ENCODE peak calls at places on chromosomes 4 and X, in four cellular contexts. E is cardiac muscle cell, D is RWPE1, H is upper lobe of right lung. B is an unnamed sample.
A peak's percentile ranks its signal among the peaks of the same experiment; 100 is the strongest.

GRCh38 chrX:13940646-13941045 is 89.0 kb downstream of the GEMIN8 start:
- DNase-seq in D (no peak), E (no peak), H (no peak), B (no peak)

GRCh38 chrX:72316408-72317079 is 10.8 kb upstream of the CITED1 start:
- DNase-seq in D (no peak), H (no peak), E (no peak), B (no peak)

GRCh38 chr4:185817403-185817818 is 5.4 kb upstream of the SORBS2 start:
- DNase-seq in H (peak; percentile 85), E (no peak), D (no peak), B (no peak)

GRCh38 chr4:29002151-29002550 is 1718.0 kb upstream of the PCDH7 start:
- DNase-seq in H (no peak), D (no peak), E (no peak), B (no peak)

GRCh38 chr4:142582340-142582739 is 263.8 kb downstream of the INPP4B start:
- DNase-seq in E (no peak), H (no peak), D (no peak), B (no peak)

GRCh38 chrX:9492901-9493300 is 28.0 kb downstream of the TBL1X start:
- DNase-seq in D (no peak), E (no peak), H (no peak), B (no peak)

GRCh38 chr4:41644288-41644914 is 104.1 kb downstream of the PHOX2B start:
- DNase-seq in E (peak; percentile 61), D (peak; percentile 35), H (peak; percentile 87), B (no peak)

GRCh38 chr4:168585168-168586091 is 88.6 kb downstream of the PALLD start:
- DNase-seq in H (peak; percentile 76), E (peak; percentile 90), D (peak; percentile 74), B (no peak)

GRCh38 chr4:111596491-111596890 is 548.8 kb upstream of the FAM241A start:
- DNase-seq in E (no peak), H (no peak), D (no peak), B (no peak)

GRCh38 chrX:85611926-85612325 is 232.5 kb upstream of the POF1B start:
- DNase-seq in E (peak; percentile 5), D (no peak), H (no peak), B (no peak)

GRCh38 chrX:18935893-18936292 is 48.0 kb downstream of the PHKA2 start:
- DNase-seq in D (no peak), E (no peak), H (no peak), B (no peak)

GRCh38 chrX:18934708-18935107 is 49.2 kb downstream of the PHKA2 start:
- DNase-seq in E (no peak), D (no peak), H (no peak), B (no peak)

GRCh38 chrX:18929775-18930174 is 54.1 kb downstream of the PHKA2 start:
- DNase-seq in D (no peak), E (no peak), H (no peak), B (no peak)

GRCh38 chrX:18933611-18934010 is 50.3 kb downstream of the PHKA2 start:
- DNase-seq in E (no peak), D (no peak), H (no peak), B (no peak)

DNA sequence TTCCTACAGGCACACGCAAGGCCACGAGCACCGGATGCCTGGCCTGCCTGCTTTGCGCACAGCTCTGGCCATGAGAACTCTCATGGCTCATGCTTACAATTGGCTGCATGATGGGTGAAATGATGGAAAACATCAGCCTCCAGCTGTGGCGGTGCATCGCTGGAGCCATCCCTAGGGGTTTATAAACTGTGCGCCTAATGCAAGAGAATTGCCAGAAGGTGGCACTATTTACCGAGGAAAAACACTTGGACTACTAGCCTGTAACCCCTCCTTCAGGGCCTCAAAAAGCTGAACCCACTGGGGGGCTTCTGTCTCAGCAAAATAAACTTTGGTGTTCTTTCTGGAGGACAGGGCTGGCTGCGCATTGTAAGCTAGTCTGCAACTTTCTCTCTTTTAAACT is 51.9 kb downstream of the PHKA2 start:
- DNase-seq in D (peak; percentile 7), E (peak; percentile 41), H (no peak), B (no peak)
- TF ChIP-seq CTCF in D (no peak), E (peak; percentile 45), H (peak; percentile 31), B (peak; percentile 79)

DNA sequence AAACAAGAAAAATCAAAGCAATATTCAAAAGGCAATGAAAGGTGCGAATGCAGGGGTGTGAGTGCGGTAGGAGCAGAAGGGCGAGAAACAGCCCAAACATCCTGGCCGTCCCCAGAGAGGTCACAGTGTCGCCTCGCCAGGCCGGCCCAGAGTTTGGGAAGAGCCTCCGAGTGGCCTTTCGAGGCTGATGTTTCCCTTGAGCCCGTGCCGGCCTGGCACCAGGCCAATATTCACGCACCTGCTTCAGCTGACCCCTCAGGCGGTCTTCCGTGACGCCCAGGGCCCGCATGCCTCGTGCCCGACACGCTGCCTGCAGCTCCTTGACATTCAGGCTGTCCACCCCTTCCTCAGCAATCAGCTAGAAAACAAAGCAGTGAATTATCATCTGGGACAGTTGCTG is 30.6 kb downstream of the LETM1 start:
- DNase-seq in H (no peak), E (no peak), D (no peak), B (no peak)
- TF ChIP-seq CTCF in H (no peak), E (no peak), D (no peak), B (no peak)

GRCh38 chr4:94746746-94747145 is 11.0 kb upstream of the BMPR1B start:
- DNase-seq in D (no peak), H (no peak), E (no peak), B (no peak)
- TF ChIP-seq CTCF in D (no peak), H (no peak), E (no peak), B (peak; percentile 21)

GRCh38 chrX:106038625-106039024 is at the start of gene SERPINA7:
- DNase-seq in H (no peak), D (no peak), E (no peak), B (no peak)

GRCh38 chrX:106042296-106042695 is 3.8 kb upstream of the SERPINA7 start:
- DNase-seq in D (no peak), H (no peak), E (no peak), B (no peak)

GRCh38 chrX:106037835-106038473 is 573 bp downstream of the SERPINA7 start:
- DNase-seq in E (no peak), D (no peak), H (no peak), B (no peak)

GRCh38 chrX:106036716-106037115 is 1.8 kb downstream of the SERPINA7 start:
- DNase-seq in D (no peak), E (no peak), H (no peak), B (no peak)

DNA sequence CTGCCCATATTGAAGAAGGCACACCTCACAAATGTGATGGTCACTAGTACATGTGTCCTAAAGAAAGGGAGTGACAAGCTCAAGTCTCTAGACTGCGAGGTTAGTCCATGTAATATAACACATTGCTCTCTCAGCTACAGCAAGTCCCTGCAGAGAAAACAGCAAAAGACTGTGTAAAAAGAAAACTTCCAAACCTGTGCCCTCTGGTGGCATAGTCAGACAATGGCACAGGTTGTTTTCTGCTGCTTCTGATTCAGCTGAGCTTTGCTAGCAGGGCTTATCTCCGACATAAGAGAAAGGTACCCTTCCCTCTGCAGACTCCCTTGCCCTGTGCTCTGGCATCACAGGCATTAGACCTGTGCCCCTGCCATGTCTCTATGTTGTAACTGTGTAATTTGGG is 1.4 kb upstream of the SERPINA7 start:
- DNase-seq in E (peak; percentile 21), H (no peak), D (peak; percentile 1), B (no peak)
- TF ChIP-seq CTCF in E (peak; percentile 29), H (no peak), D (no peak), B (peak; percentile 73)

DNA sequence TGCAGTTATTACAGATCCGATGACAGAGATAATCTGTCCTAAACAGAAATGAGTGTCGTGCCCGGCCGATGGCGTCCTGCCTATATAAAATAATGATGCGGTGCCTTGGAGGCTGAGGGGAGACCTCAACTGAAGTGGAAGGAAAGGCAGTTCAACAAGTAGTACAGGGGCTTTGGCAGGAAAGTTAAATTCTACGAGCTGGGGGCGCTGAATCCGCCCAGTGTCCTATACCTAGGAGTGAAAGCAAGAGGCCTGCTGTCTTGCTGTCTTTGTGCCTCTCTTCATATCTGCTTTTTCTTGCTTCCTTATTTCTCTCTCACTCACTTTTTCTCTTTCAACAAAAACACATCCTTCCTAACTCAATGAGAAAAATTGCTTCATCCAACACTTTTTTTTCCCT is 82.2 kb upstream of the PRPS2 start:
- DNase-seq in E (no peak), D (no peak), H (no peak), B (no peak)
- TF ChIP-seq CTCF in E (no peak), D (no peak), H (no peak), B (peak; percentile 24)

GRCh38 chr4:102878901-102879300 is 10.1 kb downstream of the CISD2 start:
- DNase-seq in D (no peak), E (no peak), H (no peak), B (no peak)

DNA sequence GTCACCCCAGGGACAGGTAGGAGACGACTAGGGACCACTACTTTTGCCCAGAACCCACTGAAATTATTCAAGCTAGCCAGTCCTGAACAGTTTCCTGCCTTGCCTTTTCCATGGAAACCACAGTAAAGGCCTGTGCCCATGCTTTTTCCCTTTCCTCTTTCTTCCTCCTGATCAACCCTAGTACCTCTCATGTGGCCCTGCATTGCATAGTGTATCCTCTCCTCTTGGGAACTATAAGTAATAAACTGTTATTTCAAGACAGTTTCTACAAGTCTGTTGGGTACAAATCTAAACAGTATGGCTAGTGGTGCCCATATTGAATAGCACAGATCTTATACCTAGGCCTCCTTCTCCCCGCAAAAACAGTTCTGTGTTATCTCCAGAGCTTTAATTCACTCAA is 14.5 kb downstream of the CISD2 start:
- DNase-seq in H (no peak), E (no peak), D (no peak), B (no peak)
- TF ChIP-seq CTCF in H (no peak), E (no peak), D (no peak), B (no peak)

GRCh38 chrX:135713795-135714194 is 356 bp downstream of the CT45A1 start:
- DNase-seq in E (no peak), H (no peak), D (no peak), B (no peak)

GRCh38 chrX:135707880-135708279 is 5.6 kb upstream of the CT45A1 start:
- DNase-seq in H (no peak), D (no peak), E (peak; percentile 0), B (no peak)
- TF ChIP-seq CTCF in H (peak; percentile 29), D (no peak), E (no peak), B (peak; percentile 45)

DNA sequence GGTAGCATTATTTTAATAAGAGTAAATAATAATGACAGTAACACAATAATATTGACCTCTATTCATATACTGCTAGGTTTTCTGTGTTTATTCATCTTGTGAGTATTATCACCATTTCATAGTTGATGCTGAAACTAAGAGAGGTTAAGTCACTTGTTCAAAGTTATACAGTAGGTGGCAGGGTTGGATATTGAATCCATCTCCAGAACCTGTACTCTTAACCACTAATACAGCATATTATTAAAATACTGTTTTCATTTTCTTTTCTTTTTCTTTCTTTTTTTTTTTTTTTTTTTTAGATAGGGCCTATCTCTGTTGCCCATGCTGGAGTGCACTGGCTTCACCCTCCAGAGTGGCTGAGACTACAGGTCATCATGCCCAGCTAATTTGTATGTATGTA is 7.1 kb upstream of the ELF2 start:
- DNase-seq in E (peak; percentile 64), H (no peak), D (no peak), B (no peak)
- TF ChIP-seq CTCF in E (peak; percentile 28), H (no peak), D (peak; percentile 15), B (peak; percentile 75)

B was measured in chondrocyte.